ENCODE peak calls at places on chromosomes 4 and X, in four cellular contexts. M is H1, X is GM12878, U is A549. B is an unnamed sample.

GRCh38 chrX:16892504-16893362 is 22.6 kb upstream of the RBBP7 start:
- DNase-seq in M (peak), X (peak), U (peak), B (peak)

GRCh38 chr4:78928835-78929234 is 10.4 kb downstream of the PAQR3 start:
- DNase-seq in X (no peak), M (no peak), U (no peak), B (no peak)

GRCh38 chrX:150775569-150776350 is 82.6 kb downstream of the MTMR1 start:
- DNase-seq in M (no peak), U (no peak), X (no peak), B (no peak)

GRCh38 chr4:156547439-156547838 is 424.2 kb downstream of the PDGFC start:
- DNase-seq in X (no peak), U (no peak), M (no peak), B (peak)

GRCh38 chr4:47374477-47374876 is 89.0 kb downstream of the COMMD8 start:
- DNase-seq in X (no peak), U (no peak), M (no peak), B (no peak)

GRCh38 chrX:153673398-153674218 is at the start of gene PNCK:
- DNase-seq in M (no peak), U (no peak), X (no peak), B (no peak)

GRCh38 chrX:1741828-1742394 is 127.1 kb downstream of the ASMT start:
- DNase-seq in M (no peak), U (no peak), X (no peak), B (no peak)

GRCh38 chr4:40630335-40631021 is 814 bp upstream of the RBM47 start:
- DNase-seq in M (peak), U (peak), X (peak), B (no peak)

GRCh38 chrX:122220644-122221373 is 963.3 kb upstream of the GRIA3 start:
- DNase-seq in U (no peak), M (no peak), X (no peak), B (no peak)

GRCh38 chr4:3477750-3478430 is 14.8 kb downstream of the DOK7 start:
- DNase-seq in U (no peak), X (no peak), M (no peak), B (no peak)

GRCh38 chr4:140056015-140056414 is 98.0 kb downstream of the MAML3 start:
- DNase-seq in M (no peak), U (no peak), X (no peak), B (no peak)

GRCh38 chrX:19548279-19548678 is 33.0 kb upstream of the MAP3K15 start:
- DNase-seq in U (no peak), X (no peak), M (no peak), B (no peak)

GRCh38 chr4:1047106-1047975 is 35.9 kb downstream of the FGFRL1 start:
- DNase-seq in M (peak), U (no peak), X (no peak), B (no peak)

GRCh38 chr4:107692197-107692596 is 27.8 kb downstream of the PAPSS1 start:
- DNase-seq in X (no peak), M (no peak), U (no peak), B (no peak)

GRCh38 chr4:29199025-29199424 is 1521.1 kb upstream of the PCDH7 start:
- DNase-seq in U (no peak), X (no peak), M (no peak), B (no peak)

GRCh38 chrX:336227-336626 is 17.6 kb upstream of the GTPBP6 start:
- DNase-seq in M (no peak), U (no peak), X (no peak), B (no peak)

GRCh38 chrX:40543661-40544328 is 37.0 kb upstream of the ATP6AP2 start:
- DNase-seq in U (no peak), X (peak), M (no peak), B (peak)

GRCh38 chrX:148501121-148502066 is 977 bp downstream of the AFF2 start:
- DNase-seq in U (peak), X (no peak), M (peak), B (peak)

GRCh38 chr4:112173593-112174559 is 28.6 kb downstream of the FAM241A start:
- DNase-seq in X (no peak), M (no peak), U (no peak), B (peak)
- TF ChIP-seq MAX in X (no peak), M (no peak), U (no peak), B (no peak)

GRCh38 chr4:6731301-6731641 is 15.3 kb downstream of the BLOC1S4 start:
- DNase-seq in U (no peak), M (no peak), X (no peak), B (no peak)

GRCh38 chr4:6731780-6732179 is 15.8 kb downstream of the BLOC1S4 start:
- DNase-seq in U (no peak), X (no peak), M (no peak), B (no peak)

GRCh38 chr4:6733358-6734164 is 17.6 kb downstream of the BLOC1S4 start:
- DNase-seq in X (no peak), M (no peak), U (no peak), B (no peak)

GRCh38 chr4:6734165-6734786 is 18.3 kb downstream of the BLOC1S4 start:
- DNase-seq in X (no peak), M (no peak), U (no peak), B (no peak)

GRCh38 chr4:6732441-6733357 is 16.7 kb downstream of the BLOC1S4 start:
- DNase-seq in X (no peak), U (peak), M (no peak), B (peak)
- TF ChIP-seq POLR2A in X (no peak), U (no peak), M (no peak), B (no peak)

DNA sequence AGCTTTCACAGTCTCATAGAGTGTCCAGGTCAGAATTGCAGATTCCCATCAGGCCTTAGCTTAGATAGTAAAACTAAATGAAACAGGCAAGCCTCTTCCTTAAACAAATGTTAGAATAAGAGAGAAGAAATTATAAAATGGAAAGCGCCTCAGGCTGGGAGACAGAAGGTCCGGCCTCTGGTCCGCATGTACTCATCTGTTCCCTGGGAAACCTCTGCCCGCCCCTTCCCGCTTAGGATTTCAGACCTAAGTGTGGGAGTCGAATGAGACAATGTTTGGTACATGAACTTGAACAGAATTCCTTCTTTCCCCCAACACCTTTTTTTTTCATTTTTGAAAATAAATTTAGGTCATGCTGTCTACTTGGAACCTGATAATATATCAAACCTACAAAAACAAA is 68.4 kb downstream of the PTTG2 start:
- DNase-seq in X (no peak), M (no peak), U (no peak), B (no peak)
- TF ChIP-seq MAX in X (no peak), M (no peak), U (no peak), B (no peak)

DNA sequence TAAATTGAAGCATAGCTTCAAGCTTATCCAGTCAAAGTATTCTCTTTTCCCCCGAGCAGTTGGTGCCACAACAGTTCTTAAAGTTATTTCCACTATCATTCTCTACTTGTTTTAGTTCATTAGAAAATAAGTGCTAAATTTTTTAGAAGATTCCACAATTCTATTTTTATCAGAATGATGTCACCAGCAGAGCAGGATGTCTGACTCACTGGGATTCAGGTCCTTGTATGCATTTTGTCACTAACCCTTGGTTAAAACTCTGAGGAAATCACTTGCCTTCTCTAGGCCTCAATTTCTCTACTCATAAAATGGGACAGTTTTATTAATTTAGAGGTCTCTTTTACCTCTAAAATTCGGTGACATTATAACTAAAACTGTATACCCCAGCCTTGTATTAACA is 3.4 kb downstream of the DDX53 start:
- DNase-seq in U (no peak), X (no peak), M (no peak), B (no peak)
- TF ChIP-seq POLR2A in U (no peak), X (no peak), M (no peak), B (no peak)

DNA sequence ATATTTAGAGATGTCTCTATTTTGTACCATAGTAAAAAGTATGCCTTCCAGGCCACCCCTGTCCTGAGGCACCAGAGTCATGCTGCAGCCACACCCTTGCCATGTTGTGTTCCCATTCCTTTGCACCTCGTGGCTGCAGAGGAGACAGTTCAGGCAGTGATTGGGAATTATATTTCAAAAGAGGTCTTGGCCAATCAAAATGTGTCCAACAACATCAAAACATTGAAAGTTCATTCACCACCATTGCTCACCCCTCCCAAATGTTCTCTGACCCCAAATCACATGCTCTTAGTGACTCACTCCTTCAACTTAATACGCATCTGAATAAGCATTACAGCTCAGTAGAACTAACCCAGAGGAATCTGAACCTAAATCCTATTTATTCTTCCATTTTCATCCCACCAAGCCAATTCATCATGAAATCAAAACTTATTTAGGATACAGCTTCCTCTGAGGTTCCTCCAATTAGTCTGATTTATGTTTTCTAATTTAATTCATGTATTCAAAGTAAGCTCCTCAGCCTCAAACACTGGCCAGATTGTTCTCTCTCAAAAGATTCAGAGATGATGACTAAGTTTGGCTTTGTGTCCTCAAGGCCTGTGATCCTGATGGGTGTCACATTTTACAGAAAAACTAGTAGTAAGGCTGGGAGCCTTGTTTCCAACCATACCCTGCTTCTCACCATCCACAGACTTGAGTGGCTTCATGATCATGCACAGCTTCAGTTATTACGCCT is 323.2 kb upstream of the INTU start:
- DNase-seq in X (no peak), U (no peak), M (no peak), B (no peak)
- TF ChIP-seq MAX in X (no peak), U (no peak), M (no peak), B (no peak)

B was measured in NB4.